ENCODE peak calls at places on chromosomes 5 and 9, in five cellular contexts. A is mammary epithelial cell, B is H1, U is Karpas-422, L is astrocyte. X is an unnamed sample. For H4K20me1, the result is how much of the 10 kb centered on the place peaks cover.

GRCh38 chr5:45205403-45205961 is 396.7 kb downstream of the MRPS30 start:
- DNase-seq in L (no peak), U (no peak), B (peak), A (no peak), X (no peak)

GRCh38 chr5:66967826-66968262 is 228.8 kb downstream of the CD180 start:
- DNase-seq in U (no peak), B (no peak), L (peak), A (no peak), X (peak)

GRCh38 chr5:157106668-157107461 is 2.0 kb downstream of the HAVCR2 start:
- DNase-seq in L (peak), B (no peak), U (no peak), A (no peak), X (no peak)

GRCh38 chr5:54651482-54652076 is 134.0 kb downstream of the SNX18 start:
- DNase-seq in U (no peak), L (peak), B (no peak), A (peak), X (peak)

GRCh38 chr5:58738336-58738735 is 155.5 kb downstream of the RAB3C start:
- DNase-seq in B (no peak), L (no peak), U (no peak), A (no peak), X (no peak)

GRCh38 chr9:115653231-115653630 is 500.4 kb upstream of the PAPPA start:
- DNase-seq in B (no peak), L (peak), U (no peak), A (no peak), X (no peak)

GRCh38 chr5:27026791-27027190 is 11.6 kb downstream of the CDH9 start:
- DNase-seq in U (no peak), B (no peak), A (no peak), L (peak), X (no peak)

GRCh38 chr5:58148366-58148765 is 311.5 kb downstream of the PLK2 start:
- DNase-seq in B (no peak), U (no peak), L (no peak), A (no peak), X (no peak)

GRCh38 chr9:127637322-127637847 is 25.3 kb downstream of the STXBP1 start:
- DNase-seq in L (peak), A (peak), B (no peak), U (no peak), X (no peak)

GRCh38 chr5:115775999-115776398 is 40.5 kb downstream of the CDO1 start:
- DNase-seq in B (no peak), L (no peak), U (no peak), A (no peak), X (no peak)

GRCh38 chr9:128201441-128202369 is 1.5 kb upstream of the DNM1 start:
- DNase-seq in U (no peak), A (no peak), L (peak), B (no peak), X (no peak)

GRCh38 chr9:73152953-73153352 is 1.3 kb downstream of the ANXA1 start:
- DNase-seq in U (no peak), L (no peak), A (no peak), B (no peak), X (no peak)

GRCh38 chr5:145511351-145511750 is 323.8 kb downstream of the PRELID2 start:
- DNase-seq in L (no peak), B (no peak), U (no peak), A (no peak), X (no peak)

GRCh38 chr9:106945727-106946690 is 83.0 kb downstream of the ZNF462 start:
- DNase-seq in L (peak), B (no peak), U (no peak), A (peak), X (no peak)

GRCh38 chr5:91956738-91957137 is 573.6 kb upstream of the ARRDC3 start:
- DNase-seq in A (no peak), L (no peak), B (no peak), U (no peak), X (no peak)

GRCh38 chr5:176151286-176151685 is 86.9 kb upstream of the SIMC1 start:
- DNase-seq in L (peak), A (no peak), B (no peak), U (no peak), X (no peak)

GRCh38 chr9:22136446-22137140 is 127.5 kb upstream of the CDKN2B start:
- DNase-seq in B (no peak), U (no peak), L (peak), A (peak), X (no peak)

GRCh38 chr5:38847549-38848341 is 1.9 kb downstream of the OSMR start:
- DNase-seq in U (no peak), A (no peak), L (peak), B (no peak), X (no peak)

GRCh38 chr9:99860266-99860665 is 38.6 kb downstream of the NR4A3 start:
- DNase-seq in B (no peak), A (no peak), L (no peak), U (no peak), X (no peak)

GRCh38 chr9:87381050-87381711 is 116.5 kb upstream of the DAPK1 start:
- DNase-seq in B (no peak), L (peak), A (peak), U (no peak), X (no peak)

GRCh38 chr9:79572032-79572890 is 496 bp downstream of the TLE4 start:
- DNase-seq in A (peak), B (no peak), U (peak), L (no peak), X (no peak)

GRCh38 chr9:126857261-126857960 is 3.0 kb upstream of the ZBTB34 start:
- DNase-seq in A (no peak), L (no peak), U (no peak), B (no peak), X (no peak)

DNA sequence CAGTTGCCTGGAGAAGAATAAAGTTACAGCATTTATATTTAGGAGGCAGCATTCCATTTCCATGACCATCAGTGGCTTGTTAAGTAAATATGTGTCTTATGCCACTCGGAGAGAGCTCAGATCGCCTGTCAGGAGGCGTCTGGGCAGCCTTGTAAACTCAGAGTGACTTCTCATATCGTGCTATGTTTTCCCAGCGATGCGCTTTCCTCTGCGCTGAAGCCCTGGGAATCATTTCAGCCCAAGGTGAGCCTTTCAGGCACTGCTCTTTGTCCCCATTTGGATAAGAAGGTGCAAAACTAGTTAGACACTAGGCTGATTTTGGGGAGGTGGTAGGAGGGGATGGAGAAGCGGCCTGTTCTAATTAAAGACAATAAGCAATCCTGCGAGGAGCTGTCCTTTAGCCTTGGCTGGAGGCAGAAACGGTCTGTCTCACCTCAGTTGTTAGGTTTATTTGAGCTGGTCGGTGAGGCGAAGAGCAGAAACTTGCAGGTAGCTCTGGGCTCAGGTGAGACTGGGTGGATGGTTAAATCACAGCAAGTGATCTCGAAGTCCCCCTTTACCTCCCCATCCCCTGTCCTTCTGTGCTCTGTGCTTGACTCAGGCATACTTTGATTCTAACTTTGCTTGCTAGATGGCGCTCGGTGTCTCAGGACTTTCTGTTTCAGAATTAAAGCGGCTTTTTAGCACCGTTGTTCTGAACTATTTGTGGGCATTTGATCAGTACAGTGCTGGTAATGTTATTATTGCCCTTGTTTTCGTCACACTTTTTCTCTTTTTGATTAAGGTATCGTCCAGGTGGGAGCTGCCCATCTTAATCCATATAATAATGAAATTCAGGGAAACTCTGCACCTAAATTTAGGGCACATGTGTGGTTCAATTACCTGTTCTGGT is 24.6 kb downstream of the NR2F1 start:
- DNase-seq in U (peak), B (no peak), L (peak), A (peak), X (peak)
- H4K20me1 ChIP-seq in U (under half), B (under half), L (under half), A (under half), X (under half)

DNA sequence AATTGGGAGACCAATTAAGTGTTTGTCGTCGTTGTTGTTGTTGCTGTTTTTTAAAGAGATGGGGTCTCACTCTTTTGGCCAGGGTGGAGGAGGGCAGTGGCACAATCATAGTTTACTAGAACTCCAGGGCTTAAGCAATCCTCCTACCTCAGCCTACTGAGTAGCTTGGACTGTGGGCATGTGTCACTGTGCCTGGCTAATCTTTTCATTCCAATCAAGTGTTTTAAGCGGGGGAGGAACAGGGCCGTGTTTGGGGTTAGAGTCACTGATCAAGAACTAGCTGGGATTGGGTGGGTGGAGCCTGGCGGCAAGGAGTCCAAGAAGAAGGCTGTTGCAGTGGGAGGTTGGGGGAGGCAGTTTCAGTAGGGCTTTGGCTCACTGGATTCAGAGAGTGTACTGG is 13.8 kb downstream of the SNX30 start:
- DNase-seq in B (no peak), L (peak), A (peak), U (no peak), X (no peak)
- H2AFZ ChIP-seq in B (no peak), L (no peak), A (no peak), U (no peak), X (no peak)

DNA sequence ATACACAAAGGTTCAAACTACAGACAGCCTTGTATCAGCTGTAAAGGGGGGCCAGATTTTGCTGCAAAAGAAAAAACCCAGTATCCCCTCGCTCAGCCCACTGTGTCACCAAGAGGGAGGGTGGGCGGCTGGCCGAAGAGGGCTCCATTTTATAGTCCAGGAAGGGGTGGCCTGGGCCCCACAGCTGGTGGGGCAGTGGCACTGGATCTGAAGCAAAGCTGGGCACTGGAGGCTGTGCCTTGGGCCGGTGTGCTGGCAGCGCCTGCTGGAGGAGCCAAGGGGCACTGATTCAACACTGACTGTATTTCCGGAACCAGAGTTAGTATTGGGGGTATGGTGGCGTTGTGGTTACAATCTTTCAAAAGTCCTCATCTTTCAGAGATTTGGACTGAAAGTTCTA is 9.1 kb downstream of the BRD3 start:
- DNase-seq in U (no peak), B (no peak), A (no peak), L (peak), X (no peak)
- H4K20me1 ChIP-seq in U (half or more), B (half or more), A (under half), L (half or more), X (half or more)

GRCh38 chr5:17343675-17344074 is 126.2 kb downstream of the BASP1 start:
- DNase-seq in A (peak), L (peak), B (no peak), U (no peak), X (peak)
- H2AFZ ChIP-seq in A (peak), L (no peak), B (no peak), U (no peak), X (peak)

GRCh38 chr5:14208071-14209021 is 65.2 kb downstream of the TRIO start:
- DNase-seq in L (peak), B (no peak), A (peak), U (no peak), X (no peak)
- H4K20me1 ChIP-seq in L (under half), B (under half), A (under half), U (under half), X (under half)

GRCh38 chr5:81773574-81773973 is 22.7 kb upstream of the SSBP2 start:
- DNase-seq in A (no peak), L (no peak), B (no peak), U (no peak), X (no peak)
- H2AFZ ChIP-seq in A (no peak), L (no peak), B (no peak), U (no peak), X (peak)